ENCODE peak calls at places on chromosome 1, in ten cellular contexts. One of them, this sample, is unnamed.

GRCh38 chr1:215682232-215682631 is 115.1 kb downstream of the KCTD3 start:
- DNase-seq in SK-N-SH: peak; percentile 19
- DNase-seq in activated CD4-positive, alpha-beta T cell treated with anti-CD3 and anti-CD28 coated beads for 4 hours: no peak
- DNase-seq in GM23248: peak; percentile 18
- DNase-seq in Daoy: no peak
- DNase-seq in activated CD8-positive, alpha-beta memory T cell treated with anti-CD3 and anti-CD28 coated beads, Interleukin-2, amount 50 U/mL, for 48 hours: no peak
- DNase-seq in A172: no peak
- DNase-seq in skeletal muscle cell: no peak
- DNase-seq in PC-3: peak; percentile 74
- DNase-seq in memory B cell: no peak
- DNase-seq in this sample: no peak

GRCh38 chr1:112693821-112694220 is 13.1 kb downstream of the RHOC start:
- DNase-seq in SK-N-SH: no peak
- DNase-seq in activated CD4-positive, alpha-beta T cell treated with anti-CD3 and anti-CD28 coated beads for 4 hours: no peak
- DNase-seq in GM23248: no peak
- DNase-seq in Daoy: no peak
- DNase-seq in activated CD8-positive, alpha-beta memory T cell treated with anti-CD3 and anti-CD28 coated beads, Interleukin-2, amount 50 U/mL, for 48 hours: no peak
- DNase-seq in A172: no peak
- DNase-seq in skeletal muscle cell: no peak
- DNase-seq in PC-3: no peak
- DNase-seq in memory B cell: no peak
- DNase-seq in this sample: no peak

GRCh38 chr1:164668451-164668850 is 109.5 kb downstream of the PBX1 start:
- DNase-seq in SK-N-SH: no peak
- DNase-seq in activated CD4-positive, alpha-beta T cell treated with anti-CD3 and anti-CD28 coated beads for 4 hours: no peak
- DNase-seq in GM23248: no peak
- DNase-seq in Daoy: no peak
- DNase-seq in activated CD8-positive, alpha-beta memory T cell treated with anti-CD3 and anti-CD28 coated beads, Interleukin-2, amount 50 U/mL, for 48 hours: no peak
- DNase-seq in A172: no peak
- DNase-seq in skeletal muscle cell: no peak
- DNase-seq in PC-3: no peak
- DNase-seq in memory B cell: no peak
- DNase-seq in this sample: no peak

GRCh38 chr1:86515597-86515996 is 31.3 kb upstream of the CLCA4 start:
- DNase-seq in SK-N-SH: peak; percentile 21
- DNase-seq in activated CD4-positive, alpha-beta T cell treated with anti-CD3 and anti-CD28 coated beads for 4 hours: no peak
- DNase-seq in GM23248: peak; percentile 24
- DNase-seq in Daoy: peak; percentile 57
- DNase-seq in activated CD8-positive, alpha-beta memory T cell treated with anti-CD3 and anti-CD28 coated beads, Interleukin-2, amount 50 U/mL, for 48 hours: no peak
- DNase-seq in A172: no peak
- DNase-seq in skeletal muscle cell: no peak
- DNase-seq in PC-3: peak; percentile 62
- DNase-seq in memory B cell: no peak
- DNase-seq in this sample: no peak

GRCh38 chr1:113036639-113037321 is 36.2 kb upstream of the LRIG2 start:
- DNase-seq in SK-N-SH: no peak
- DNase-seq in activated CD4-positive, alpha-beta T cell treated with anti-CD3 and anti-CD28 coated beads for 4 hours: no peak
- DNase-seq in GM23248: peak; percentile 19
- DNase-seq in Daoy: peak; percentile 76
- DNase-seq in activated CD8-positive, alpha-beta memory T cell treated with anti-CD3 and anti-CD28 coated beads, Interleukin-2, amount 50 U/mL, for 48 hours: no peak
- DNase-seq in A172: no peak
- DNase-seq in skeletal muscle cell: no peak
- DNase-seq in PC-3: peak; percentile 56
- DNase-seq in memory B cell: no peak
- DNase-seq in this sample: no peak

GRCh38 chr1:168414914-168415313 is 128.9 kb downstream of the XCL2 start:
- DNase-seq in SK-N-SH: no peak
- DNase-seq in activated CD4-positive, alpha-beta T cell treated with anti-CD3 and anti-CD28 coated beads for 4 hours: no peak
- DNase-seq in GM23248: no peak
- DNase-seq in Daoy: no peak
- DNase-seq in activated CD8-positive, alpha-beta memory T cell treated with anti-CD3 and anti-CD28 coated beads, Interleukin-2, amount 50 U/mL, for 48 hours: no peak
- DNase-seq in A172: no peak
- DNase-seq in skeletal muscle cell: no peak
- DNase-seq in PC-3: no peak
- DNase-seq in memory B cell: no peak
- DNase-seq in this sample: no peak

GRCh38 chr1:162035241-162035640 is 11.6 kb upstream of the OLFML2B start:
- DNase-seq in SK-N-SH: no peak
- DNase-seq in activated CD4-positive, alpha-beta T cell treated with anti-CD3 and anti-CD28 coated beads for 4 hours: no peak
- DNase-seq in GM23248: peak; percentile 26
- DNase-seq in Daoy: peak; percentile 80
- DNase-seq in activated CD8-positive, alpha-beta memory T cell treated with anti-CD3 and anti-CD28 coated beads, Interleukin-2, amount 50 U/mL, for 48 hours: no peak
- DNase-seq in A172: peak; percentile 87
- DNase-seq in skeletal muscle cell: no peak
- DNase-seq in PC-3: peak; percentile 72
- DNase-seq in memory B cell: no peak
- DNase-seq in this sample: peak; percentile 14

GRCh38 chr1:212678456-212679410 is 20.9 kb downstream of the BATF3 start:
- DNase-seq in SK-N-SH: no peak
- DNase-seq in activated CD4-positive, alpha-beta T cell treated with anti-CD3 and anti-CD28 coated beads for 4 hours: no peak
- DNase-seq in GM23248: no peak
- DNase-seq in Daoy: no peak
- DNase-seq in activated CD8-positive, alpha-beta memory T cell treated with anti-CD3 and anti-CD28 coated beads, Interleukin-2, amount 50 U/mL, for 48 hours: peak; percentile 73
- DNase-seq in A172: no peak
- DNase-seq in skeletal muscle cell: no peak
- DNase-seq in PC-3: no peak
- DNase-seq in memory B cell: no peak
- DNase-seq in this sample: peak; percentile 33

GRCh38 chr1:228018125-228018398 is 11.3 kb downstream of the WNT3A start:
- DNase-seq in SK-N-SH: no peak
- DNase-seq in activated CD4-positive, alpha-beta T cell treated with anti-CD3 and anti-CD28 coated beads for 4 hours: no peak
- DNase-seq in GM23248: no peak
- DNase-seq in Daoy: no peak
- DNase-seq in activated CD8-positive, alpha-beta memory T cell treated with anti-CD3 and anti-CD28 coated beads, Interleukin-2, amount 50 U/mL, for 48 hours: no peak
- DNase-seq in A172: no peak
- DNase-seq in skeletal muscle cell: no peak
- DNase-seq in PC-3: no peak
- DNase-seq in memory B cell: no peak
- DNase-seq in this sample: no peak

GRCh38 chr1:76511226-76511625 is 356.1 kb upstream of the ST6GALNAC5 start:
- DNase-seq in SK-N-SH: no peak
- DNase-seq in activated CD4-positive, alpha-beta T cell treated with anti-CD3 and anti-CD28 coated beads for 4 hours: no peak
- DNase-seq in GM23248: no peak
- DNase-seq in Daoy: no peak
- DNase-seq in activated CD8-positive, alpha-beta memory T cell treated with anti-CD3 and anti-CD28 coated beads, Interleukin-2, amount 50 U/mL, for 48 hours: no peak
- DNase-seq in A172: no peak
- DNase-seq in skeletal muscle cell: no peak
- DNase-seq in PC-3: no peak
- DNase-seq in memory B cell: no peak
- DNase-seq in this sample: peak; percentile 4

GRCh38 chr1:241610056-241610815 is 29.9 kb downstream of the CHML start:
- DNase-seq in SK-N-SH: peak; percentile 8
- DNase-seq in activated CD4-positive, alpha-beta T cell treated with anti-CD3 and anti-CD28 coated beads for 4 hours: no peak
- DNase-seq in GM23248: no peak
- DNase-seq in Daoy: peak; percentile 48
- DNase-seq in activated CD8-positive, alpha-beta memory T cell treated with anti-CD3 and anti-CD28 coated beads, Interleukin-2, amount 50 U/mL, for 48 hours: no peak
- DNase-seq in A172: peak; percentile 82
- DNase-seq in skeletal muscle cell: no peak
- DNase-seq in PC-3: peak; percentile 55
- DNase-seq in memory B cell: no peak
- DNase-seq in this sample: no peak

GRCh38 chr1:228280106-228280901 is 72.5 kb downstream of the OBSCN start:
- DNase-seq in SK-N-SH: no peak
- DNase-seq in activated CD4-positive, alpha-beta T cell treated with anti-CD3 and anti-CD28 coated beads for 4 hours: no peak
- DNase-seq in GM23248: no peak
- DNase-seq in Daoy: no peak
- DNase-seq in activated CD8-positive, alpha-beta memory T cell treated with anti-CD3 and anti-CD28 coated beads, Interleukin-2, amount 50 U/mL, for 48 hours: peak; percentile 38
- DNase-seq in A172: no peak
- DNase-seq in skeletal muscle cell: no peak
- DNase-seq in PC-3: no peak
- DNase-seq in memory B cell: no peak
- DNase-seq in this sample: no peak

GRCh38 chr1:213989071-213989739 is 1.4 kb downstream of the PROX1 start:
- DNase-seq in SK-N-SH: peak; percentile 53
- DNase-seq in activated CD4-positive, alpha-beta T cell treated with anti-CD3 and anti-CD28 coated beads for 4 hours: no peak
- DNase-seq in GM23248: no peak
- DNase-seq in Daoy: peak; percentile 33
- DNase-seq in activated CD8-positive, alpha-beta memory T cell treated with anti-CD3 and anti-CD28 coated beads, Interleukin-2, amount 50 U/mL, for 48 hours: no peak
- DNase-seq in A172: no peak
- DNase-seq in skeletal muscle cell: no peak
- DNase-seq in PC-3: no peak
- DNase-seq in memory B cell: no peak
- DNase-seq in this sample: no peak

GRCh38 chr1:200129480-200129879 is 102.0 kb downstream of the NR5A2 start:
- DNase-seq in SK-N-SH: no peak
- DNase-seq in activated CD4-positive, alpha-beta T cell treated with anti-CD3 and anti-CD28 coated beads for 4 hours: no peak
- DNase-seq in GM23248: no peak
- DNase-seq in Daoy: no peak
- DNase-seq in activated CD8-positive, alpha-beta memory T cell treated with anti-CD3 and anti-CD28 coated beads, Interleukin-2, amount 50 U/mL, for 48 hours: no peak
- DNase-seq in A172: peak; percentile 7
- DNase-seq in skeletal muscle cell: no peak
- DNase-seq in PC-3: no peak
- DNase-seq in memory B cell: no peak
- DNase-seq in this sample: no peak

GRCh38 chr1:39688706-39689105 is 2.5 kb downstream of the HPCAL4 start:
- DNase-seq in SK-N-SH: no peak
- DNase-seq in activated CD4-positive, alpha-beta T cell treated with anti-CD3 and anti-CD28 coated beads for 4 hours: no peak
- DNase-seq in GM23248: peak; percentile 29
- DNase-seq in Daoy: no peak
- DNase-seq in activated CD8-positive, alpha-beta memory T cell treated with anti-CD3 and anti-CD28 coated beads, Interleukin-2, amount 50 U/mL, for 48 hours: no peak
- DNase-seq in A172: no peak
- DNase-seq in skeletal muscle cell: no peak
- DNase-seq in PC-3: peak; percentile 52
- DNase-seq in memory B cell: no peak
- DNase-seq in this sample: no peak

GRCh38 chr1:56820755-56821461 is 1.7 kb upstream of the FYB2 start:
- DNase-seq in SK-N-SH: peak; percentile 81
- DNase-seq in activated CD4-positive, alpha-beta T cell treated with anti-CD3 and anti-CD28 coated beads for 4 hours: peak; percentile 46
- DNase-seq in GM23248: peak; percentile 86
- DNase-seq in Daoy: peak; percentile 78
- DNase-seq in activated CD8-positive, alpha-beta memory T cell treated with anti-CD3 and anti-CD28 coated beads, Interleukin-2, amount 50 U/mL, for 48 hours: peak; percentile 93
- DNase-seq in A172: peak; percentile 62
- DNase-seq in skeletal muscle cell: no peak
- DNase-seq in PC-3: peak; percentile 89
- DNase-seq in memory B cell: peak; percentile 64
- DNase-seq in this sample: peak; percentile 84

GRCh38 chr1:16172964-16173446 is 17.1 kb upstream of the EPHA2 start:
- DNase-seq in SK-N-SH: no peak
- DNase-seq in activated CD4-positive, alpha-beta T cell treated with anti-CD3 and anti-CD28 coated beads for 4 hours: no peak
- DNase-seq in GM23248: peak; percentile 59
- DNase-seq in Daoy: peak; percentile 87
- DNase-seq in activated CD8-positive, alpha-beta memory T cell treated with anti-CD3 and anti-CD28 coated beads, Interleukin-2, amount 50 U/mL, for 48 hours: no peak
- DNase-seq in A172: peak; percentile 86
- DNase-seq in skeletal muscle cell: no peak
- DNase-seq in PC-3: peak; percentile 90
- DNase-seq in memory B cell: no peak
- DNase-seq in this sample: no peak

GRCh38 chr1:237740831-237741230 is 149.9 kb downstream of the ZP4 start:
- DNase-seq in SK-N-SH: no peak
- DNase-seq in activated CD4-positive, alpha-beta T cell treated with anti-CD3 and anti-CD28 coated beads for 4 hours: no peak
- DNase-seq in GM23248: no peak
- DNase-seq in Daoy: no peak
- DNase-seq in activated CD8-positive, alpha-beta memory T cell treated with anti-CD3 and anti-CD28 coated beads, Interleukin-2, amount 50 U/mL, for 48 hours: no peak
- DNase-seq in A172: no peak
- DNase-seq in skeletal muscle cell: no peak
- DNase-seq in PC-3: no peak
- DNase-seq in memory B cell: no peak
- DNase-seq in this sample: no peak

GRCh38 chr1:94992863-94993563 is 66.1 kb upstream of the CNN3 start:
- DNase-seq in SK-N-SH: no peak
- DNase-seq in activated CD4-positive, alpha-beta T cell treated with anti-CD3 and anti-CD28 coated beads for 4 hours: no peak
- DNase-seq in GM23248: no peak
- DNase-seq in Daoy: no peak
- DNase-seq in activated CD8-positive, alpha-beta memory T cell treated with anti-CD3 and anti-CD28 coated beads, Interleukin-2, amount 50 U/mL, for 48 hours: no peak
- DNase-seq in A172: no peak
- DNase-seq in skeletal muscle cell: no peak
- DNase-seq in PC-3: no peak
- DNase-seq in memory B cell: no peak
- DNase-seq in this sample: no peak

GRCh38 chr1:205430631-205431305 is 8.9 kb upstream of the LEMD1 start:
- DNase-seq in SK-N-SH: no peak
- DNase-seq in activated CD4-positive, alpha-beta T cell treated with anti-CD3 and anti-CD28 coated beads for 4 hours: peak; percentile 42
- DNase-seq in GM23248: peak; percentile 58
- DNase-seq in Daoy: peak; percentile 70
- DNase-seq in activated CD8-positive, alpha-beta memory T cell treated with anti-CD3 and anti-CD28 coated beads, Interleukin-2, amount 50 U/mL, for 48 hours: peak; percentile 83
- DNase-seq in A172: peak; percentile 50
- DNase-seq in skeletal muscle cell: no peak
- DNase-seq in PC-3: peak; percentile 22
- DNase-seq in memory B cell: peak; percentile 69
- DNase-seq in this sample: peak; percentile 72

GRCh38 chr1:156499703-156500577 is 635 bp downstream of the MEF2D start:
- DNase-seq in SK-N-SH: peak; percentile 75
- DNase-seq in activated CD4-positive, alpha-beta T cell treated with anti-CD3 and anti-CD28 coated beads for 4 hours: peak; percentile 43
- DNase-seq in GM23248: peak; percentile 64
- DNase-seq in Daoy: peak; percentile 29
- DNase-seq in activated CD8-positive, alpha-beta memory T cell treated with anti-CD3 and anti-CD28 coated beads, Interleukin-2, amount 50 U/mL, for 48 hours: no peak
- DNase-seq in A172: no peak
- DNase-seq in skeletal muscle cell: no peak
- DNase-seq in PC-3: no peak
- DNase-seq in memory B cell: peak; percentile 62
- DNase-seq in this sample: peak; percentile 65

GRCh38 chr1:34929497-34929852 is at the start of gene DLGAP3:
- DNase-seq in SK-N-SH: peak; percentile 95
- DNase-seq in activated CD4-positive, alpha-beta T cell treated with anti-CD3 and anti-CD28 coated beads for 4 hours: no peak
- DNase-seq in GM23248: no peak
- DNase-seq in Daoy: peak; percentile 39
- DNase-seq in activated CD8-positive, alpha-beta memory T cell treated with anti-CD3 and anti-CD28 coated beads, Interleukin-2, amount 50 U/mL, for 48 hours: no peak
- DNase-seq in A172: no peak
- DNase-seq in skeletal muscle cell: no peak
- DNase-seq in PC-3: no peak
- DNase-seq in memory B cell: no peak
- DNase-seq in this sample: peak; percentile 12

GRCh38 chr1:196043268-196043667 is 565.0 kb downstream of the KCNT2 start:
- DNase-seq in SK-N-SH: no peak
- DNase-seq in activated CD4-positive, alpha-beta T cell treated with anti-CD3 and anti-CD28 coated beads for 4 hours: no peak
- DNase-seq in GM23248: no peak
- DNase-seq in Daoy: no peak
- DNase-seq in activated CD8-positive, alpha-beta memory T cell treated with anti-CD3 and anti-CD28 coated beads, Interleukin-2, amount 50 U/mL, for 48 hours: no peak
- DNase-seq in A172: no peak
- DNase-seq in skeletal muscle cell: no peak
- DNase-seq in PC-3: no peak
- DNase-seq in memory B cell: no peak
- DNase-seq in this sample: no peak